ENCODE peak calls at places on chromosomes 4 and X, in four cellular contexts. One of them, this sample, is unnamed.

GRCh38 chrX:16023790-16024734 is 99.3 kb upstream of the GRPR start:
- DNase-seq in PC-3: peak
- DNase-seq in lung: no peak
- DNase-seq in spleen: no peak
- DNase-seq in this sample: no peak

GRCh38 chr4:70714488-70714887 is 7.3 kb upstream of the RUFY3 start:
- DNase-seq in PC-3: no peak
- DNase-seq in spleen: no peak
- DNase-seq in lung: no peak
- DNase-seq in this sample: no peak

GRCh38 chrX:10175317-10175871 is 18.6 kb downstream of the CLCN4 start:
- DNase-seq in PC-3: no peak
- DNase-seq in spleen: no peak
- DNase-seq in lung: no peak
- DNase-seq in this sample: no peak

GRCh38 chr4:81912420-81912819 is 440.7 kb upstream of the RASGEF1B start:
- DNase-seq in spleen: no peak
- DNase-seq in lung: no peak
- DNase-seq in PC-3: no peak
- DNase-seq in this sample: no peak

GRCh38 chrX:115650916-115651315 is 89.9 kb downstream of the PLS3 start:
- DNase-seq in lung: peak
- DNase-seq in PC-3: peak
- DNase-seq in spleen: peak
- DNase-seq in this sample: no peak

GRCh38 chr4:4308800-4309441 is 18.9 kb downstream of the ZBTB49 start:
- DNase-seq in spleen: no peak
- DNase-seq in lung: no peak
- DNase-seq in PC-3: no peak
- DNase-seq in this sample: no peak

GRCh38 chrX:139920306-139920705 is 12.5 kb downstream of the ATP11C start:
- DNase-seq in PC-3: no peak
- DNase-seq in spleen: no peak
- DNase-seq in lung: no peak
- DNase-seq in this sample: no peak

GRCh38 chr4:8710416-8710815 is 117.9 kb downstream of the CPZ start:
- DNase-seq in lung: no peak
- DNase-seq in spleen: peak
- DNase-seq in PC-3: no peak
- DNase-seq in this sample: no peak

GRCh38 chr4:137623013-137623412 is 90.7 kb upstream of the PCDH18 start:
- DNase-seq in spleen: no peak
- DNase-seq in PC-3: no peak
- DNase-seq in lung: no peak
- DNase-seq in this sample: no peak

DNA sequence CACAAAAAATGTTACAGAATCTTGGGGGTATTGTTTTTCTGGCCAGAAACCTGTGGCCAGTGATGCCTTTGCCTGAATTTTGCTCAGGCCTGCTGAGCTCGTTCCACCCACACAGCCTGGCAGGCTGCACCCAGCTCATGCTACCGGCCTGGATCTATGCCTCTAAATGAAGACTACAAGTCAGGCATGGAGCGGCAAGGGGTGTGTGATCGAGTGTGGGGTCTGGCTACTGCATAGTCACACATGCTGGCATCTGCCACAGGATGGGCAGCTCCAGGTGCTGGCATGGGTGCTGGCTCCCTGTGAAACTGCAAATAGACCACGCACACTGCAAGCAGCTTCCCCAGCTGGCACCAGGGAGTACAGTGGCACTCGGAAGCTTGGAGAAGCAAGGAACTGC is 323.1 kb upstream of the POU3F4 start:
- DNase-seq in PC-3: no peak
- DNase-seq in spleen: no peak
- DNase-seq in lung: no peak
- DNase-seq in this sample: no peak
- H3K4me3 ChIP-seq in PC-3: no peak
- H3K4me3 ChIP-seq in spleen: no peak
- H3K4me3 ChIP-seq in lung: no peak
- H3K4me3 ChIP-seq in this sample: no peak

DNA sequence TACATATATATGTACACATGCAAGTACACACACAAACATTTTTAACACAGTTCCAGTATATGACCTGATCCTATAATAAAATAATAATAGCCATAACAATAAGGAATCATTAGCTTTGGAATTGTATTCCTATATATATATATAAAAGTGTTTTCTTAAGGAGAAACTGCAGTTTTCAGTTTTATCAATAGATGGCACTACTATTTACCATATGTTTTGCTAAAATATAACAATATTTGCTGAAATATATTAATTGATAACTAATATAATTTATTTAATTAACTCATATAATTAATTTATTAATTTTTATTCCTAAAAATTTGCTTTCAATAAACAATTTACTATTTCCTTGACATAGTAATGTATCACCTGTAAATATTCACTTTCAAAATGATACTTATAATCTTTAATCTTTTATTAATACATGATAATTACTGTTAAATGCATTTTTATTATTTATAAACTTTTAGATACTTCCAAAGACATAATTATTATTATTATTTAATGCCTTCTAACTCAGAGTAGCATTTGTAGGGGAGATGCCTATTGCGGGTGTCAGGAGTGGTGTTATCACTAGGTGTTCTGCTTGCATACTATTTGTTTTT is 599.5 kb downstream of the FSTL5 start:
- DNase-seq in spleen: no peak
- DNase-seq in lung: no peak
- DNase-seq in PC-3: peak
- DNase-seq in this sample: no peak
- TF ChIP-seq CTCF in spleen: no peak
- TF ChIP-seq CTCF in lung: no peak
- TF ChIP-seq CTCF in PC-3: peak
- TF ChIP-seq CTCF in this sample: no peak

GRCh38 chr4:687048-687974 is 1.6 kb downstream of the SLC49A3 start:
- DNase-seq in spleen: peak
- DNase-seq in PC-3: peak
- DNase-seq in lung: peak
- DNase-seq in this sample: peak

GRCh38 chr4:689498-690122 is 659 bp upstream of the SLC49A3 start:
- DNase-seq in spleen: no peak
- DNase-seq in PC-3: no peak
- DNase-seq in lung: no peak
- DNase-seq in this sample: no peak

GRCh38 chr4:686371-687040 is 2.4 kb downstream of the SLC49A3 start:
- DNase-seq in spleen: peak
- DNase-seq in PC-3: no peak
- DNase-seq in lung: no peak
- DNase-seq in this sample: peak

GRCh38 chr4:687975-688694 is 816 bp downstream of the SLC49A3 start:
- DNase-seq in spleen: peak
- DNase-seq in PC-3: peak
- DNase-seq in lung: no peak
- DNase-seq in this sample: peak

GRCh38 chr4:688695-689497 is at the start of gene SLC49A3:
- DNase-seq in spleen: peak
- DNase-seq in lung: no peak
- DNase-seq in PC-3: no peak
- DNase-seq in this sample: peak
- H3K4me3 ChIP-seq in spleen: peak
- H3K4me3 ChIP-seq in lung: peak
- H3K4me3 ChIP-seq in PC-3: no peak
- H3K4me3 ChIP-seq in this sample: no peak

GRCh38 chr4:61866357-61867030 is 666.4 kb downstream of the ADGRL3 start:
- DNase-seq in lung: no peak
- DNase-seq in spleen: no peak
- DNase-seq in PC-3: no peak
- DNase-seq in this sample: no peak
- TF ChIP-seq CTCF in lung: no peak
- TF ChIP-seq CTCF in spleen: no peak
- TF ChIP-seq CTCF in PC-3: no peak
- TF ChIP-seq CTCF in this sample: no peak

GRCh38 chr4:169611991-169612868 is at the start of gene NEK1:
- DNase-seq in lung: peak
- DNase-seq in spleen: peak
- DNase-seq in PC-3: peak
- DNase-seq in this sample: peak

GRCh38 chr4:169612869-169613859 is 781 bp upstream of the NEK1 start:
- DNase-seq in spleen: peak
- DNase-seq in lung: peak
- DNase-seq in PC-3: peak
- DNase-seq in this sample: peak

GRCh38 chr4:169615467-169616106 is 3.2 kb upstream of the NEK1 start:
- DNase-seq in lung: no peak
- DNase-seq in spleen: no peak
- DNase-seq in PC-3: peak
- DNase-seq in this sample: no peak

DNA sequence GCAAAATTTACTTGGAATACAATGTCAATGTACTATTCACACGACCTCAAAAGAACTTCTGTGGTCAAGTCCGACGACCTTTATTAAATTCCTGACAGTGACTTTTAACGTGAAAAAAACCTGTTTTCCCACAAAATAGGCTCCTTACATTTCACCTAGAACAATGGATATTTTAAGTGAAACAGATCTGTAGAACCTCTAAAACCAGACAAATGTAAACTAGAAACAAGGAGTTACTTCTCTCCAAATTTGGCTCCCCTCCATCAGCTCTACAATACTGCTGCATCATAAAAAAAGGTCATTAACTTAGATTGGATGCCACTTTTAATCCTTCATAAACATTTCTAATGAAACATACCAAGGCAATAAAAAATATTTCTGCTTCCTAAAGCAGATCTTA is 1.2 kb downstream of the NEK1 start:
- DNase-seq in PC-3: no peak
- DNase-seq in spleen: no peak
- DNase-seq in lung: no peak
- DNase-seq in this sample: no peak
- H3K4me3 ChIP-seq in PC-3: peak
- H3K4me3 ChIP-seq in spleen: peak
- H3K4me3 ChIP-seq in lung: no peak
- H3K4me3 ChIP-seq in this sample: no peak

DNA sequence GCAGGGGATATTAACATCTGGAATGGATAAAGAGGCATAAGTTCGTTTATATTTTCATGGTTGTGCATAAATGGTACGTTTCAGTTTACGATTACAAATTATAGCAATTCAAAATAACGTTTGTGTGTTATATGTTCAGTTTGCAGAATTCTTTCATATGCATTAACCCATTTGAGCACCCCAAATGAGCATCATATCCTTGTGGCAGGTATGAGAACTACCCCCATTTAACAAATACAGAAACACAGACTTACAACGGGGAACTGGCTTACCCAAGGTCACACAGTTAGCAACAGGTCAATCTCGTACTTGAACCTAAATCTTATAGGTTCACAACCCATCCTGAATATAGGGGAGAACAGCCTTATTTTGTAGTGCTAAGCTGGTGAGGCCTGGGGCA is 33.1 kb downstream of the EDNRA start:
- DNase-seq in spleen: no peak
- DNase-seq in lung: no peak
- DNase-seq in PC-3: no peak
- DNase-seq in this sample: no peak
- TF ChIP-seq CTCF in spleen: no peak
- TF ChIP-seq CTCF in lung: no peak
- TF ChIP-seq CTCF in PC-3: peak
- TF ChIP-seq CTCF in this sample: no peak

GRCh38 chr4:118265312-118266144 is 87.3 kb downstream of the PRSS12 start:
- DNase-seq in lung: peak
- DNase-seq in PC-3: no peak
- DNase-seq in spleen: peak
- DNase-seq in this sample: peak
- H3K4me3 ChIP-seq in lung: peak
- H3K4me3 ChIP-seq in PC-3: no peak
- H3K4me3 ChIP-seq in spleen: peak
- H3K4me3 ChIP-seq in this sample: peak

DNA sequence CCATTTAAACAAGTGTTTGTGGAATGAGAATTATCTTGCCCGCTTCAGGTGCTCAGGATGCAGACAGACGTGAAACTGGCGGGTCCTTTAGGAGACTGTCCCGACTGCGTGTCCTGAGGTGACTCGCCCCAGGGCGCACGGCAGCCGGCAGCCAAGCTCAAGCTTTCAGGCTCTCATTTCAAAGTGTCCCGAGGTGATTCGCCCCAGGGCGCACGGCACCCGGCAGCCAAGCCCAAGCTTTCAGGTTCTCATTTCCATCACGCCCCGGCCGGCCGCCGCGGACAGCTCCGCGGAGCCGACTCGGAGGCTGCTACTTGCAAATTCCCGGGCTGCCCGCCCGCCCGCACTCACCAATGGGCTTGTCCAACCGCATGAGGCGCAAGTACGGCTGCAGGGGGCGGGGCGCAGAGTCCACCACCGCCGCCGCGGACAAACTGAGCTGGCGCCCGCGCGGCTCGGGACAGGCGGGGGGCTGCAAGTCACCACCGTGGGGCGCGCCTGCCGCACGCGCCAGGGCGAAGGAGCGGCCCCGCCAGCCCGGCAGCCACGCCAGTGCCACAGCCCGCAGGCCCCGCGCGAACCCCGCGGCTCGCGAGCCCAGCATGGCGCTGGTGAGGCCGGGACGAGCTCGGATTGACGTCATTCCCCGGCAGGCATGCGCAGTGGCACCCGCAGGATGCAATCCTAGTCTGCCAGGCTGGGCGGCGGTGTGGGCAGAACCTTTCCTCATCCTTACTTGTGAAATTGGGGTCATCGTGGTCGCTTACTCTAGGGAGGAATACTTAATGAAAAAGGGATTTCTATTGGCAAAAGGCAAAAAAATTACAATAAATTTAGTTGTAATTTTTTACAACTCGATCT is at the start of gene COQ2:
- DNase-seq in PC-3: peak
- DNase-seq in lung: peak
- DNase-seq in spleen: peak
- DNase-seq in this sample: peak
- TF ChIP-seq CTCF in PC-3: peak
- TF ChIP-seq CTCF in lung: no peak
- TF ChIP-seq CTCF in spleen: peak
- TF ChIP-seq CTCF in this sample: peak